ENCODE peak calls at places on chromosome 15, in ten cellular contexts. One of them, this sample, is unnamed.

GRCh38 chr15:96160800-96161199 is 169.7 kb upstream of the NR2F2 start:
- DNase-seq in NCI-H510A treated with DMSO at 0.1 percent for 48 hours: no peak
- DNase-seq in HEK293T: no peak
- DNase-seq in T-cell: no peak
- DNase-seq in posterior cingulate gyrus: no peak
- DNase-seq in astrocyte of the spinal cord: no peak
- DNase-seq in KBM-7: no peak
- DNase-seq in neural progenitor cell: no peak
- DNase-seq in GM12865: no peak
- DNase-seq in activated T-helper 9 cell treated with anti-CD3 and anti-CD28 coated beads, Interleukin-2, amount 50 U/mL, for 16 hours: no peak
- DNase-seq in this sample: no peak

GRCh38 chr15:84736375-84736774 is 12.0 kb upstream of the ZNF592 start:
- DNase-seq in neural progenitor cell: no peak
- DNase-seq in astrocyte of the spinal cord: no peak
- DNase-seq in GM12865: peak; percentile 97
- DNase-seq in posterior cingulate gyrus: no peak
- DNase-seq in KBM-7: no peak
- DNase-seq in T-cell: peak; percentile 54
- DNase-seq in NCI-H510A treated with DMSO at 0.1 percent for 48 hours: no peak
- DNase-seq in activated T-helper 9 cell treated with anti-CD3 and anti-CD28 coated beads, Interleukin-2, amount 50 U/mL, for 16 hours: peak; percentile 61
- DNase-seq in HEK293T: no peak
- DNase-seq in this sample: no peak

GRCh38 chr15:86054338-86054737 is 25.3 kb upstream of the AGBL1 start:
- DNase-seq in HEK293T: no peak
- DNase-seq in neural progenitor cell: no peak
- DNase-seq in activated T-helper 9 cell treated with anti-CD3 and anti-CD28 coated beads, Interleukin-2, amount 50 U/mL, for 16 hours: no peak
- DNase-seq in GM12865: no peak
- DNase-seq in posterior cingulate gyrus: no peak
- DNase-seq in T-cell: no peak
- DNase-seq in astrocyte of the spinal cord: no peak
- DNase-seq in NCI-H510A treated with DMSO at 0.1 percent for 48 hours: no peak
- DNase-seq in KBM-7: no peak
- DNase-seq in this sample: no peak

GRCh38 chr15:74196175-74196574 is 6.4 kb downstream of the STRA6 start:
- DNase-seq in astrocyte of the spinal cord: peak; percentile 89
- DNase-seq in posterior cingulate gyrus: no peak
- DNase-seq in KBM-7: no peak
- DNase-seq in GM12865: no peak
- DNase-seq in neural progenitor cell: no peak
- DNase-seq in NCI-H510A treated with DMSO at 0.1 percent for 48 hours: no peak
- DNase-seq in activated T-helper 9 cell treated with anti-CD3 and anti-CD28 coated beads, Interleukin-2, amount 50 U/mL, for 16 hours: no peak
- DNase-seq in T-cell: no peak
- DNase-seq in HEK293T: no peak
- DNase-seq in this sample: peak; percentile 99

GRCh38 chr15:97791824-97792792 is 168.4 kb upstream of the ARRDC4 start:
- DNase-seq in KBM-7: no peak
- DNase-seq in T-cell: no peak
- DNase-seq in astrocyte of the spinal cord: no peak
- DNase-seq in activated T-helper 9 cell treated with anti-CD3 and anti-CD28 coated beads, Interleukin-2, amount 50 U/mL, for 16 hours: no peak
- DNase-seq in posterior cingulate gyrus: no peak
- DNase-seq in neural progenitor cell: peak; percentile 21
- DNase-seq in NCI-H510A treated with DMSO at 0.1 percent for 48 hours: no peak
- DNase-seq in GM12865: no peak
- DNase-seq in HEK293T: no peak
- DNase-seq in this sample: peak; percentile 20

GRCh38 chr15:35481992-35482391 is 64.0 kb downstream of the DPH6 start:
- DNase-seq in posterior cingulate gyrus: no peak
- DNase-seq in T-cell: no peak
- DNase-seq in activated T-helper 9 cell treated with anti-CD3 and anti-CD28 coated beads, Interleukin-2, amount 50 U/mL, for 16 hours: no peak
- DNase-seq in HEK293T: peak; percentile 4
- DNase-seq in GM12865: no peak
- DNase-seq in NCI-H510A treated with DMSO at 0.1 percent for 48 hours: no peak
- DNase-seq in KBM-7: no peak
- DNase-seq in neural progenitor cell: no peak
- DNase-seq in astrocyte of the spinal cord: peak; percentile 76
- DNase-seq in this sample: peak; percentile 86

GRCh38 chr15:101110681-101111569 is 140.9 kb downstream of the CHSY1 start:
- DNase-seq in KBM-7: no peak
- DNase-seq in astrocyte of the spinal cord: no peak
- DNase-seq in GM12865: no peak
- DNase-seq in NCI-H510A treated with DMSO at 0.1 percent for 48 hours: no peak
- DNase-seq in activated T-helper 9 cell treated with anti-CD3 and anti-CD28 coated beads, Interleukin-2, amount 50 U/mL, for 16 hours: no peak
- DNase-seq in HEK293T: no peak
- DNase-seq in neural progenitor cell: no peak
- DNase-seq in T-cell: no peak
- DNase-seq in posterior cingulate gyrus: peak; percentile 75
- DNase-seq in this sample: no peak

GRCh38 chr15:77070500-77071337 is at the start of gene TSPAN3:
- DNase-seq in NCI-H510A treated with DMSO at 0.1 percent for 48 hours: peak; percentile 64
- DNase-seq in neural progenitor cell: peak; percentile 98
- DNase-seq in activated T-helper 9 cell treated with anti-CD3 and anti-CD28 coated beads, Interleukin-2, amount 50 U/mL, for 16 hours: peak; percentile 89
- DNase-seq in T-cell: peak; percentile 89
- DNase-seq in HEK293T: peak; percentile 97
- DNase-seq in GM12865: peak; percentile 95
- DNase-seq in KBM-7: peak; percentile 96
- DNase-seq in posterior cingulate gyrus: peak; percentile 99
- DNase-seq in astrocyte of the spinal cord: peak; percentile 93
- DNase-seq in this sample: peak; percentile 95

GRCh38 chr15:40939909-40940801 is 11.0 kb downstream of the DLL4 start:
- DNase-seq in NCI-H510A treated with DMSO at 0.1 percent for 48 hours: no peak
- DNase-seq in T-cell: no peak
- DNase-seq in HEK293T: no peak
- DNase-seq in posterior cingulate gyrus: no peak
- DNase-seq in GM12865: peak; percentile 64
- DNase-seq in activated T-helper 9 cell treated with anti-CD3 and anti-CD28 coated beads, Interleukin-2, amount 50 U/mL, for 16 hours: no peak
- DNase-seq in KBM-7: peak; percentile 40
- DNase-seq in neural progenitor cell: no peak
- DNase-seq in astrocyte of the spinal cord: no peak
- DNase-seq in this sample: no peak

GRCh38 chr15:80154336-80154735 is 1.5 kb downstream of the FAH start:
- DNase-seq in posterior cingulate gyrus: no peak
- DNase-seq in activated T-helper 9 cell treated with anti-CD3 and anti-CD28 coated beads, Interleukin-2, amount 50 U/mL, for 16 hours: no peak
- DNase-seq in KBM-7: no peak
- DNase-seq in GM12865: no peak
- DNase-seq in T-cell: no peak
- DNase-seq in HEK293T: no peak
- DNase-seq in NCI-H510A treated with DMSO at 0.1 percent for 48 hours: no peak
- DNase-seq in astrocyte of the spinal cord: no peak
- DNase-seq in neural progenitor cell: peak; percentile 32
- DNase-seq in this sample: no peak